ENCODE peak calls at places on chromosomes 7 and 10, in seven cellular contexts. Y, E, I, Q, P, J and K are unnamed samples.

GRCh38 chr7:47936323-47936722 is 11.9 kb downstream of the PKD1L1 start:
- DNase-seq in Y (no peak), E (no peak), I (no peak), Q (no peak), P (no peak), J (no peak), K (no peak)

GRCh38 chr7:131745645-131746248 is 189.3 kb upstream of the PODXL start:
- DNase-seq in Y (no peak), E (no peak), I (no peak), Q (no peak), P (peak), J (no peak), K (peak)

GRCh38 chr10:80579849-80580645 is 42.3 kb downstream of the SH2D4B start:
- DNase-seq in Y (no peak), E (no peak), I (no peak), Q (no peak), P (no peak), J (no peak), K (no peak)

GRCh38 chr7:94396606-94397005 is 1.9 kb downstream of the COL1A2 start:
- DNase-seq in Y (no peak), E (no peak), I (no peak), Q (no peak), P (no peak), J (no peak), K (no peak)

GRCh38 chr10:9198611-9199010 is 1144.1 kb downstream of the GATA3 start:
- DNase-seq in Y (no peak), E (no peak), I (peak), Q (no peak), P (no peak), J (no peak), K (no peak)

GRCh38 chr7:22351878-22352277 is 5.1 kb downstream of the RAPGEF5 start:
- DNase-seq in Y (no peak), E (no peak), I (no peak), Q (no peak), P (peak), J (no peak), K (no peak)

GRCh38 chr7:45880433-45880860 is 7.6 kb upstream of the CCDC201 start:
- DNase-seq in Y (no peak), E (no peak), I (no peak), Q (no peak), P (no peak), J (no peak), K (no peak)

GRCh38 chr10:117537436-117537903 is 5.1 kb upstream of the EMX2 start:
- DNase-seq in Y (no peak), E (peak), I (no peak), Q (no peak), P (peak), J (peak), K (peak)

GRCh38 chr7:45574521-45575500 is 643 bp downstream of the ADCY1 start:
- DNase-seq in Y (no peak), E (peak), I (no peak), Q (no peak), P (peak), J (no peak), K (no peak)

GRCh38 chr10:126846469-126846868 is 58.8 kb upstream of the DOCK1 start:
- DNase-seq in Y (no peak), E (no peak), I (no peak), Q (no peak), P (no peak), J (no peak), K (no peak)

GRCh38 chr7:12493407-12493806 is 77.1 kb upstream of the SCIN start:
- DNase-seq in Y (no peak), E (no peak), I (no peak), Q (no peak), P (peak), J (no peak), K (no peak)

GRCh38 chr10:66795871-66796270 is 130.0 kb upstream of the LRRTM3 start:
- DNase-seq in Y (no peak), E (no peak), I (no peak), Q (no peak), P (no peak), J (no peak), K (no peak)

GRCh38 chr7:98283127-98283886 is 1.8 kb downstream of the BRI3 start:
- DNase-seq in Y (no peak), E (no peak), I (no peak), Q (peak), P (peak), J (peak), K (no peak)

GRCh38 chr7:67311901-67312300 is 315.3 kb downstream of the TYW1 start:
- DNase-seq in Y (no peak), E (no peak), I (no peak), Q (no peak), P (peak), J (no peak), K (no peak)

GRCh38 chr10:103542764-103543616 is 49.5 kb downstream of the NEURL1 start:
- DNase-seq in Y (no peak), E (no peak), I (no peak), Q (no peak), P (peak), J (no peak), K (peak)

GRCh38 chr10:114212153-114212552 is 26.9 kb upstream of the VWA2 start:
- DNase-seq in Y (no peak), E (no peak), I (no peak), Q (no peak), P (no peak), J (no peak), K (no peak)

GRCh38 chr10:76583711-76584161 is 1053.9 kb downstream of the KCNMA1 start:
- DNase-seq in Y (no peak), E (peak), I (peak), Q (no peak), P (peak), J (no peak), K (no peak)

GRCh38 chr10:11140963-11141362 is 123.3 kb downstream of the CELF2 start:
- DNase-seq in Y (no peak), E (no peak), I (no peak), Q (no peak), P (no peak), J (no peak), K (no peak)

GRCh38 chr7:130821864-130822263 is 87.9 kb upstream of the KLF14 start:
- DNase-seq in Y (no peak), E (no peak), I (no peak), Q (no peak), P (no peak), J (no peak), K (no peak)

GRCh38 chr10:125878957-125879835 is 1.9 kb downstream of the DHX32 start:
- DNase-seq in Y (no peak), E (peak), I (peak), Q (no peak), P (peak), J (no peak), K (no peak)

GRCh38 chr7:64184376-64184775 is 22.6 kb upstream of the ZNF735 start:
- DNase-seq in Y (no peak), E (no peak), I (no peak), Q (no peak), P (no peak), J (no peak), K (no peak)

GRCh38 chr7:132871419-132871818 is 210.5 kb downstream of the CHCHD3 start:
- DNase-seq in Y (no peak), E (no peak), I (no peak), Q (no peak), P (no peak), J (no peak), K (no peak)

GRCh38 chr7:132575336-132575986 is 809 bp downstream of the PLXNA4 start:
- DNase-seq in Y (no peak), E (peak), I (no peak), Q (peak), P (peak), J (no peak), K (no peak)

GRCh38 chr10:50464004-50464409 is 159.7 kb downstream of the SGMS1 start:
- DNase-seq in Y (no peak), E (no peak), I (no peak), Q (no peak), P (no peak), J (no peak), K (no peak)

GRCh38 chr7:111492234-111492633 is 70.1 kb downstream of the IMMP2L start:
- DNase-seq in Y (no peak), E (no peak), I (no peak), Q (no peak), P (no peak), J (no peak), K (no peak)

GRCh38 chr10:103812431-103812830 is 42.9 kb downstream of the SH3PXD2A start:
- DNase-seq in Y (no peak), E (no peak), I (no peak), Q (no peak), P (no peak), J (no peak), K (no peak)

GRCh38 chr10:93175490-93175889 is 101.8 kb downstream of the CYP26A1 start:
- DNase-seq in Y (no peak), E (no peak), I (no peak), Q (no peak), P (no peak), J (no peak), K (no peak)

GRCh38 chr7:133794490-133794889 is 332.6 kb upstream of the LRGUK start:
- DNase-seq in Y (no peak), E (no peak), I (no peak), Q (no peak), P (no peak), J (no peak), K (no peak)

GRCh38 chr7:25804154-25804553 is 347.8 kb upstream of the NFE2L3 start:
- DNase-seq in Y (no peak), E (no peak), I (no peak), Q (no peak), P (no peak), J (no peak), K (no peak)

GRCh38 chr10:133515471-133515870 is 11.7 kb upstream of the CYP2E1 start:
- DNase-seq in Y (no peak), E (no peak), I (no peak), Q (no peak), P (no peak), J (no peak), K (no peak)

GRCh38 chr10:58385784-58386112 is 538 bp downstream of the TFAM start:
- DNase-seq in Y (no peak), E (peak), I (no peak), Q (no peak), P (peak), J (peak), K (no peak)

GRCh38 chr10:101850747-101851146 is 7.1 kb upstream of the KCNIP2 start:
- DNase-seq in Y (no peak), E (no peak), I (no peak), Q (no peak), P (no peak), J (no peak), K (no peak)

GRCh38 chr7:5214641-5215040 is 24.6 kb downstream of the WIPI2 start:
- DNase-seq in Y (no peak), E (no peak), I (no peak), Q (peak), P (no peak), J (no peak), K (no peak)

GRCh38 chr10:29621161-29621560 is 13.6 kb downstream of the SVIL start:
- DNase-seq in Y (no peak), E (no peak), I (no peak), Q (no peak), P (no peak), J (no peak), K (no peak)

GRCh38 chr10:6170638-6171037 is 32.1 kb upstream of the PFKFB3 start:
- DNase-seq in Y (no peak), E (no peak), I (no peak), Q (no peak), P (no peak), J (no peak), K (no peak)

GRCh38 chr10:58950618-58951017 is 225.8 kb upstream of the PHYHIPL start:
- DNase-seq in Y (no peak), E (peak), I (no peak), Q (no peak), P (peak), J (no peak), K (no peak)

GRCh38 chr7:140209866-140210609 is 33.3 kb upstream of the KDM7A start:
- DNase-seq in Y (peak), E (no peak), I (no peak), Q (peak), P (no peak), J (no peak), K (no peak)